ENCODE peak calls at places on chromosome 21, in seven cellular contexts. T is left ventricle myocardium superior; W is HCT116; A is activated naive CD8-positive, alpha-beta T cell treated with anti-CD3 and anti-CD28 coated beads for 36 hours; I is left lung; M is EL; U is fibroblast of the conjunctiva. L is an unnamed sample.

GRCh38 chr21:16742116-16742515 is 770.7 kb upstream of the CXADR start:
- DNase-seq in W (no peak), I (peak), T (peak), A (no peak), M (no peak), U (no peak), L (no peak)

GRCh38 chr21:35476616-35477395 is 427.7 kb upstream of the RUNX1 start:
- DNase-seq in T (no peak), I (no peak), U (peak), A (no peak), M (peak), W (no peak), L (no peak)

GRCh38 chr21:42535602-42536171 is 22.0 kb downstream of the SLC37A1 start:
- DNase-seq in I (peak), W (no peak), U (no peak), A (no peak), M (no peak), T (no peak), L (peak)

GRCh38 chr21:37380349-37381323 is 14.1 kb downstream of the DYRK1A start:
- DNase-seq in W (no peak), U (no peak), M (no peak), A (no peak), T (peak), I (no peak), L (no peak)

GRCh38 chr21:42062543-42063022 is 8.5 kb upstream of the UMODL1 start:
- DNase-seq in M (no peak), T (peak), W (no peak), U (no peak), I (peak), A (peak), L (peak)

GRCh38 chr21:35256468-35256988 is 207.4 kb upstream of the RUNX1 start:
- DNase-seq in T (peak), W (peak), U (peak), M (peak), A (no peak), I (peak), L (peak)

GRCh38 chr21:34774750-34775149 is 106.0 kb downstream of the CLIC6 start:
- DNase-seq in I (no peak), W (no peak), A (no peak), T (no peak), U (no peak), M (no peak), L (no peak)

GRCh38 chr21:43741425-43742096 is 22.6 kb downstream of the PDXK start:
- DNase-seq in U (no peak), M (no peak), I (no peak), W (no peak), A (no peak), T (no peak), L (no peak)

GRCh38 chr21:36698160-36699025 is 522 bp upstream of the SIM2 start:
- DNase-seq in A (no peak), I (no peak), T (no peak), W (peak), U (no peak), M (no peak), L (peak)

GRCh38 chr21:27248791-27249190 is 281.9 kb upstream of the ADAMTS5 start:
- DNase-seq in M (no peak), U (no peak), I (no peak), W (no peak), T (no peak), A (no peak), L (no peak)

GRCh38 chr21:46179708-46180078 is 4.6 kb downstream of the SPATC1L start:
- DNase-seq in M (no peak), U (no peak), T (no peak), I (no peak), A (no peak), W (no peak), L (peak)

GRCh38 chr21:14523234-14523633 is 22.9 kb downstream of the SAMSN1 start:
- DNase-seq in A (peak), W (no peak), T (no peak), M (no peak), I (peak), U (no peak), L (no peak)

GRCh38 chr21:14492890-14493289 is 53.2 kb downstream of the SAMSN1 start:
- DNase-seq in A (no peak), M (no peak), I (no peak), U (no peak), W (no peak), T (no peak), L (peak)

GRCh38 chr21:23817337-23817736 is 1789.9 kb downstream of the MRPL39 start:
- DNase-seq in T (no peak), U (no peak), A (no peak), W (no peak), I (no peak), M (no peak), L (no peak)

GRCh38 chr21:46457801-46458314 is 833 bp upstream of the DIP2A start:
- DNase-seq in T (peak), M (peak), A (peak), I (peak), W (peak), U (no peak), L (no peak)

GRCh38 chr21:41799763-41800162 is 32.9 kb upstream of the RIPK4 start:
- DNase-seq in W (no peak), T (no peak), U (no peak), A (no peak), M (no peak), I (no peak), L (no peak)

GRCh38 chr21:41627428-41627827 is 119.5 kb upstream of the TMPRSS2 start:
- DNase-seq in A (no peak), M (peak), W (no peak), I (no peak), U (no peak), T (no peak), L (no peak)

GRCh38 chr21:44702111-44702972 is 5.4 kb downstream of the KRTAP10-12 start:
- DNase-seq in I (no peak), W (no peak), T (no peak), A (no peak), U (no peak), M (no peak), L (no peak)

GRCh38 chr21:43936186-43936967 is 71.4 kb downstream of the AGPAT3 start:
- DNase-seq in T (no peak), W (no peak), A (no peak), I (no peak), U (no peak), M (no peak), L (no peak)

GRCh38 chr21:38330671-38331070 is 73.9 kb downstream of the KCNJ15 start:
- DNase-seq in T (no peak), A (no peak), W (no peak), M (peak), I (no peak), U (no peak), L (no peak)

GRCh38 chr21:36839123-36839522 is 127.3 kb downstream of the HLCS start:
- DNase-seq in U (no peak), A (no peak), T (no peak), W (no peak), I (no peak), M (peak), L (no peak)

GRCh38 chr21:37751268-37751975 is 164.8 kb downstream of the KCNJ6 start:
- DNase-seq in U (no peak), T (no peak), M (no peak), W (no peak), A (no peak), I (no peak), L (no peak)

GRCh38 chr21:42526379-42526727 is 12.7 kb downstream of the SLC37A1 start:
- DNase-seq in U (no peak), M (no peak), A (no peak), I (peak), W (no peak), T (peak), L (peak)

GRCh38 chr21:38297193-38297592 is 40.4 kb downstream of the KCNJ15 start:
- DNase-seq in I (no peak), W (no peak), U (peak), T (no peak), M (peak), A (no peak), L (no peak)

GRCh38 chr21:32414579-32415358 is 2.3 kb downstream of the EVA1C start:
- DNase-seq in U (no peak), I (no peak), W (no peak), T (no peak), A (no peak), M (peak), L (no peak)

GRCh38 chr21:41199123-41199522 is 31.2 kb downstream of the BACE2 start:
- DNase-seq in A (no peak), U (no peak), T (no peak), I (no peak), W (no peak), M (no peak), L (no peak)

GRCh38 chr21:15722591-15723324 is 7.0 kb upstream of the USP25 start:
- DNase-seq in I (no peak), A (no peak), T (no peak), M (no peak), W (no peak), U (no peak), L (no peak)

GRCh38 chr21:14734191-14734590 is 188.1 kb upstream of the SAMSN1 start:
- DNase-seq in T (no peak), U (no peak), I (no peak), A (peak), M (no peak), W (no peak), L (no peak)

GRCh38 chr21:19353271-19353670 is 949.7 kb upstream of the TMPRSS15 start:
- DNase-seq in A (no peak), M (no peak), W (no peak), U (no peak), T (no peak), I (no peak), L (no peak)

GRCh38 chr21:30605968-30606367 is 5.1 kb downstream of the KRTAP22-1 start:
- DNase-seq in M (no peak), A (no peak), I (no peak), T (no peak), U (no peak), W (no peak), L (no peak)

GRCh38 chr21:44905016-44905724 is 15.5 kb downstream of the ITGB2 start:
- DNase-seq in W (no peak), M (no peak), I (no peak), A (no peak), T (peak), U (no peak), L (peak)

GRCh38 chr21:38984982-38985422 is 179.3 kb downstream of the ETS2 start:
- DNase-seq in M (peak), U (peak), I (no peak), T (no peak), A (peak), W (no peak), L (peak)

GRCh38 chr21:29888437-29888836 is 51.4 kb downstream of the GRIK1 start:
- DNase-seq in U (peak), A (no peak), W (no peak), T (no peak), M (no peak), I (no peak), L (no peak)

GRCh38 chr21:32094792-32095191 is 184.1 kb downstream of the MIS18A start:
- DNase-seq in A (no peak), U (no peak), T (no peak), W (peak), I (no peak), M (peak), L (no peak)

GRCh38 chr21:29192999-29193563 is 62.6 kb downstream of the MAP3K7CL start:
- DNase-seq in M (peak), W (no peak), A (no peak), I (no peak), T (peak), U (no peak), L (no peak)

GRCh38 chr21:45262041-45262581 is 25.6 kb downstream of the POFUT2 start:
- DNase-seq in T (no peak), U (no peak), M (no peak), W (no peak), I (no peak), A (no peak), L (peak)

GRCh38 chr21:33856893-33857527 is 58.6 kb downstream of the ATP5PO start:
- DNase-seq in T (no peak), U (no peak), I (no peak), W (no peak), M (no peak), A (no peak), L (no peak)

GRCh38 chr21:39150316-39150715 is 32.9 kb downstream of the PSMG1 start:
- DNase-seq in T (no peak), A (no peak), U (no peak), I (no peak), W (no peak), M (no peak), L (no peak)